ENCODE peak calls at places on chromosomes 7 and 10, in ten cellular contexts. W is spleen; T is endothelial cell; P is heart left ventricle; X is brain microvascular endothelial cell; Q is HL-60; K is epithelial cell of esophagus; R is activated CD8-positive, alpha-beta T cell treated with anti-CD3 and anti-CD28 coated beads for 36 hours; F is GM13977; M is neural crest cell. D is an unnamed sample.

GRCh38 chr10:23314835-23315239 is 29.8 kb downstream of the C10orf67 start:
- DNase-seq in W (no peak), T (peak; percentile 55), P (peak; percentile 38), X (peak; percentile 75), Q (peak; percentile 27), K (peak; percentile 87), R (peak; percentile 64), F (peak; percentile 39), M (peak; percentile 57), D (peak; percentile 20)

GRCh38 chr10:126632705-126633104 is 37.8 kb downstream of the C10orf90 start:
- DNase-seq in W (no peak), T (no peak), P (no peak), X (no peak), Q (no peak), K (no peak), R (no peak), F (no peak), M (no peak), D (no peak)

GRCh38 chr10:8325417-8325980 is 271.0 kb downstream of the GATA3 start:
- DNase-seq in W (no peak), T (no peak), P (no peak), X (no peak), Q (no peak), K (no peak), R (peak; percentile 39), F (no peak), M (no peak), D (no peak)

GRCh38 chr10:94402204-94403033 is at the start of gene TBC1D12:
- DNase-seq in W (peak; percentile 93), T (peak; percentile 93), P (peak; percentile 97), X (peak; percentile 97), Q (no peak), K (peak; percentile 98), R (peak; percentile 38), F (peak; percentile 93), M (peak; percentile 89), D (peak; percentile 35)

GRCh38 chr7:78074713-78075112 is 276.1 kb downstream of the PHTF2 start:
- DNase-seq in W (no peak), T (no peak), P (no peak), X (no peak), Q (no peak), K (no peak), R (no peak), F (no peak), M (no peak), D (no peak)

GRCh38 chr7:41832936-41833335 is 130.0 kb upstream of the INHBA start:
- DNase-seq in W (no peak), T (no peak), P (no peak), X (no peak), Q (no peak), K (no peak), R (no peak), F (no peak), M (no peak), D (no peak)

GRCh38 chr7:77482015-77482414 is 55.1 kb upstream of the PTPN12 start:
- DNase-seq in W (no peak), T (no peak), P (no peak), X (no peak), Q (peak; percentile 89), K (peak; percentile 96), R (no peak), F (no peak), M (no peak), D (no peak)

GRCh38 chr7:19051767-19052375 is 65.6 kb downstream of the TWIST1 start:
- DNase-seq in W (no peak), T (peak; percentile 33), P (no peak), X (peak; percentile 43), Q (peak; percentile 6), K (peak; percentile 57), R (peak; percentile 54), F (peak; percentile 27), M (peak; percentile 11), D (no peak)

GRCh38 chr10:88027570-88027969 is 164.1 kb downstream of the PTEN start:
- DNase-seq in W (no peak), T (no peak), P (no peak), X (no peak), Q (peak; percentile 94), K (no peak), R (no peak), F (peak; percentile 31), M (no peak), D (no peak)

GRCh38 chr10:90447836-90448235 is 410.0 kb downstream of the HTR7 start:
- DNase-seq in W (no peak), T (no peak), P (no peak), X (no peak), Q (no peak), K (peak; percentile 34), R (no peak), F (no peak), M (no peak), D (no peak)

GRCh38 chr7:13821152-13821787 is 168.2 kb downstream of the ETV1 start:
- DNase-seq in W (no peak), T (no peak), P (no peak), X (no peak), Q (no peak), K (no peak), R (no peak), F (no peak), M (no peak), D (no peak)

GRCh38 chr10:2076528-2076927 is 339.2 kb upstream of the ADARB2 start:
- DNase-seq in W (no peak), T (no peak), P (no peak), X (no peak), Q (no peak), K (no peak), R (no peak), F (no peak), M (no peak), D (no peak)

GRCh38 chr7:93562106-93562505 is 12.4 kb downstream of the CALCR start:
- DNase-seq in W (no peak), T (no peak), P (no peak), X (no peak), Q (no peak), K (peak; percentile 65), R (no peak), F (no peak), M (no peak), D (no peak)

GRCh38 chr10:96124230-96125141 is 5.6 kb upstream of the ZNF518A start:
- DNase-seq in W (peak; percentile 77), T (peak; percentile 59), P (peak; percentile 23), X (peak; percentile 29), Q (peak; percentile 93), K (peak; percentile 74), R (no peak), F (peak; percentile 50), M (peak; percentile 30), D (no peak)

GRCh38 chr10:93629636-93630291 is 17.4 kb downstream of the PDE6C start:
- DNase-seq in W (no peak), T (no peak), P (no peak), X (no peak), Q (no peak), K (no peak), R (no peak), F (no peak), M (no peak), D (no peak)

GRCh38 chr10:115653473-115653872 is 560.3 kb downstream of the ATRNL1 start:
- DNase-seq in W (no peak), T (no peak), P (no peak), X (no peak), Q (no peak), K (no peak), R (no peak), F (no peak), M (no peak), D (no peak)

DNA sequence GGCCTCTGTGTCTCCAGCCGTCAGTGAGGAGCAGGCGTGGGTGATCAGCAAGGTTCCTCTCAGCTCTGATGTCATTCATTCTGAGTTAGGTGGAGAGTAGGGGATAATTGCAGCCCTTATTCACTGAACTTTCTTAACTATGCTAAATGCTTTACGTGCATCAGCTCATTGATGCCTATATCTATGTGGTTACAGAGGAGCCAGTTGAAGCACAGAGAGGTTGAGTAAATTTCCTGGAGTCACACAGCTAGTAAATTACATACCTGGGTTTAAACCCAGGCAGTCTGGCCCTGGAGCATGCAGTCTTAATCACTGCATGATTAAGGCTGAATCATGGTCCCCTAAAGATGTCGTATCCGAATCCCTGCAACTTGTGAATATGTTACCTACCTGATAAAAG is 99.6 kb downstream of the GRK5 start:
- DNase-seq in W (no peak), T (no peak), P (no peak), X (no peak), Q (no peak), K (peak; percentile 79), R (no peak), F (no peak), M (no peak), D (no peak)
- TF ChIP-seq CTCF in W (no peak), T (no peak), P (no peak), X (no peak), Q (no peak), K (no peak), R (peak; percentile 32), F (no peak), M (no peak), D (peak; percentile 18)

DNA sequence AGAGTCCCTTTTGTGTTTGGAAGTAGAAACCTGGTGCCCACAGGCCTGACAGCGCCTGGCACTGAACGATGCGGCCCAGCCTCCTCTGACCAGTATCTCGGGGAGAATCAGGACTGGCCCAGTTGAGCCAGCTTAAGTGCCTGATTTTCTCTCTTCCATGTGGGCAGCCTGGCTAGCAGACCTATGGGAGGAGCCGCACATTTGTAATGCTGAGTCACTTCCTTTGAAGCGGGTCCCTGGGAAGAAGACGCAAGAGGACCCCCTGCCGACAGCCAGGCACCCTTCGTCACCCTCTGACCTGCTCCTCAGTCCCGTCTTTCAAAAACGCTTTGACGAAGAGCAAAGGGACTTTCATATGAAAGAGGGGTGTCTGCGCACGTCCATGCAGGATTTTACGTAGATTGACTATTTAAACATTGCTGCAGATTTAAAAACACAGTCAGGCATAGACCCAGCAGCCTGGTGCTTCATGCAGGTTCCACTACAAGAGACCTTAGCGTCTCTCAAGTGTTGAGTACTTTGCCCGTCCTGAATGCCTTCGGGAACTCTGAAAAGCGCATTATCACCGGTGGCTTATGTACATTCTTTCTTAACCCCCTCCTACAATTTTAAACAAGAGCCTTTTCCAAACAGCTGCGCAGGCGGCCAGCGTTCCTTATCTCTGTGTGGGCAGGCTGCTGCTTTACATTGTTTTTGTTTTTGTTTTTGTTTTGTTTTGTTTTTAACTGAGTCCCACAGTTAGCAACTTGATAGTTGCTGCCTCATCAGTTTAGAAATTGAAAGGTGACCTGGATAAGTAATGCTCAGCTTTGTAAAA is 36.5 kb upstream of the AP5Z1 start:
- DNase-seq in W (no peak), T (no peak), P (peak; percentile 51), X (peak; percentile 96), Q (peak; percentile 51), K (peak; percentile 77), R (peak; percentile 55), F (no peak), M (peak; percentile 11), D (no peak)
- TF ChIP-seq CTCF in W (no peak), T (no peak), P (no peak), X (no peak), Q (no peak), K (no peak), R (no peak), F (no peak), M (no peak), D (no peak)

GRCh38 chr7:122298131-122298530 is 6.4 kb downstream of the FEZF1 start:
- DNase-seq in W (no peak), T (no peak), P (no peak), X (no peak), Q (no peak), K (no peak), R (no peak), F (no peak), M (no peak), D (no peak)
- TF ChIP-seq CTCF in W (no peak), T (no peak), P (no peak), X (no peak), Q (no peak), K (no peak), R (no peak), F (no peak), M (no peak), D (no peak)

GRCh38 chr7:2063562-2064360 is 169.0 kb downstream of the MAD1L1 start:
- DNase-seq in W (no peak), T (peak; percentile 31), P (peak; percentile 57), X (no peak), Q (no peak), K (peak; percentile 50), R (no peak), F (no peak), M (peak; percentile 12), D (no peak)
- TF ChIP-seq CTCF in W (peak; percentile 14), T (no peak), P (no peak), X (peak; percentile 76), Q (no peak), K (peak; percentile 18), R (no peak), F (no peak), M (peak; percentile 39), D (no peak)

D was measured in CD4-positive, alpha-beta T cell.